ENCODE peak calls at places on chromosomes 6 and 20, in six cellular contexts. Z is activated T-cell treated with anti-CD3 and anti-CD28 coated beads for 1 hour, D is memory B cell, W is nephron progenitor cell, G is H9, Y is amniotic stem cell. H is an unnamed sample.

GRCh38 chr20:36478137-36478905 is 63.0 kb upstream of the MYL9 start:
- DNase-seq in Z (no peak), G (no peak), D (no peak), Y (no peak), W (no peak), H (no peak)

GRCh38 chr6:12785921-12786320 is 69.4 kb downstream of the PHACTR1 start:
- DNase-seq in G (no peak), W (no peak), D (no peak), Z (no peak), Y (no peak), H (no peak)

GRCh38 chr6:87905101-87905517 is 142.5 kb upstream of the SPACA1 start:
- DNase-seq in G (no peak), Y (no peak), Z (no peak), D (no peak), W (no peak), H (no peak)

GRCh38 chr6:1144842-1145755 is 166.8 kb upstream of the FOXQ1 start:
- DNase-seq in Y (no peak), Z (no peak), W (peak; percentile 22), G (no peak), D (no peak), H (no peak)

GRCh38 chr20:36526521-36527011 is 14.8 kb upstream of the MYL9 start:
- DNase-seq in Z (no peak), G (no peak), W (no peak), D (no peak), Y (no peak), H (no peak)

GRCh38 chr20:61728326-61728725 is 337.4 kb downstream of the TAF4 start:
- DNase-seq in G (no peak), W (no peak), D (no peak), Z (no peak), Y (no peak), H (no peak)

GRCh38 chr6:4049246-4049645 is 29.7 kb downstream of the FAM217A start:
- DNase-seq in D (no peak), W (no peak), G (no peak), Z (no peak), Y (no peak), H (no peak)

GRCh38 chr20:49347156-49347555 is 69.3 kb upstream of the ZNFX1 start:
- DNase-seq in Z (no peak), G (no peak), Y (no peak), W (no peak), D (no peak), H (no peak)

GRCh38 chr6:36636283-36636682 is 42.1 kb downstream of the SRSF3 start:
- DNase-seq in Y (no peak), Z (no peak), D (no peak), W (no peak), G (no peak), H (no peak)

GRCh38 chr6:90440586-90441338 is 144.1 kb upstream of the BACH2 start:
- DNase-seq in D (no peak), G (no peak), W (no peak), Z (no peak), Y (no peak), H (no peak)

GRCh38 chr20:63128367-63128766 is 87.6 kb downstream of the YTHDF1 start:
- DNase-seq in G (peak; percentile 22), D (no peak), W (peak; percentile 1), Y (no peak), Z (no peak), H (no peak)

GRCh38 chr6:39684790-39685485 is 40.3 kb downstream of the KIF6 start:
- DNase-seq in W (no peak), G (no peak), D (no peak), Z (no peak), Y (no peak), H (peak; percentile 18)

GRCh38 chr6:47919875-47920274 is 138.0 kb downstream of the OPN5 start:
- DNase-seq in D (no peak), Z (no peak), Y (no peak), W (no peak), G (no peak), H (no peak)

GRCh38 chr6:125149256-125150144 is 4.1 kb upstream of the TPD52L1 start:
- DNase-seq in W (no peak), Z (no peak), G (no peak), D (no peak), Y (no peak), H (no peak)

GRCh38 chr6:116596815-116597214 is 19.5 kb upstream of the RSPH4A start:
- DNase-seq in Z (no peak), G (no peak), W (peak; percentile 57), D (no peak), Y (no peak), H (peak; percentile 44)

GRCh38 chr6:2196079-2196679 is 49.2 kb downstream of the GMDS start:
- DNase-seq in G (no peak), Y (peak; percentile 51), Z (no peak), D (peak; percentile 27), W (peak; percentile 33), H (peak; percentile 32)

GRCh38 chr6:35543459-35544193 is 30.9 kb upstream of the TULP1 start:
- DNase-seq in D (no peak), Y (no peak), G (peak; percentile 84), Z (no peak), W (no peak), H (peak; percentile 48)

GRCh38 chr6:11241793-11242201 is 9.3 kb upstream of the NEDD9 start:
- DNase-seq in Y (no peak), W (peak; percentile 67), G (peak; percentile 86), D (no peak), Z (no peak), H (peak; percentile 84)

H was measured in iPS-NIHi11.